ENCODE peak calls at places on chromosomes 6 and 20, in six cellular contexts. One of them, this sample, is unnamed.

GRCh38 chr6:39755231-39755630 is 30.0 kb upstream of the KIF6 start:
- DNase-seq in IMR-90: peak
- DNase-seq in neuronal stem cell: no peak
- DNase-seq in H1: no peak
- DNase-seq in mesendoderm: no peak
- DNase-seq in trophoblast cell: no peak
- DNase-seq in this sample: no peak

GRCh38 chr6:156748504-156748903 is 28.7 kb upstream of the ARID1B start:
- DNase-seq in trophoblast cell: no peak
- DNase-seq in IMR-90: no peak
- DNase-seq in H1: no peak
- DNase-seq in mesendoderm: no peak
- DNase-seq in neuronal stem cell: no peak
- DNase-seq in this sample: no peak

GRCh38 chr6:20737912-20738311 is 203.7 kb downstream of the CDKAL1 start:
- DNase-seq in mesendoderm: no peak
- DNase-seq in H1: no peak
- DNase-seq in trophoblast cell: no peak
- DNase-seq in IMR-90: no peak
- DNase-seq in neuronal stem cell: no peak
- DNase-seq in this sample: no peak

GRCh38 chr6:137258170-137258569 is 39.0 kb upstream of the IFNGR1 start:
- DNase-seq in H1: no peak
- DNase-seq in trophoblast cell: no peak
- DNase-seq in neuronal stem cell: no peak
- DNase-seq in IMR-90: no peak
- DNase-seq in mesendoderm: no peak
- DNase-seq in this sample: no peak

GRCh38 chr6:44254957-44255808 is 2.1 kb downstream of the SLC35B2 start:
- DNase-seq in mesendoderm: peak
- DNase-seq in trophoblast cell: peak
- DNase-seq in IMR-90: no peak
- DNase-seq in neuronal stem cell: no peak
- DNase-seq in H1: peak
- DNase-seq in this sample: peak

GRCh38 chr6:70108230-70108629 is 194.7 kb downstream of the COL9A1 start:
- DNase-seq in trophoblast cell: peak
- DNase-seq in IMR-90: peak
- DNase-seq in neuronal stem cell: peak
- DNase-seq in H1: no peak
- DNase-seq in mesendoderm: peak
- DNase-seq in this sample: no peak

GRCh38 chr6:158353851-158354508 is 41.7 kb downstream of the TULP4 start:
- DNase-seq in neuronal stem cell: no peak
- DNase-seq in IMR-90: peak
- DNase-seq in mesendoderm: no peak
- DNase-seq in trophoblast cell: no peak
- DNase-seq in H1: no peak
- DNase-seq in this sample: no peak

GRCh38 chr20:4962257-4962855 is 39.0 kb downstream of the SLC23A2 start:
- DNase-seq in neuronal stem cell: no peak
- DNase-seq in mesendoderm: peak
- DNase-seq in H1: no peak
- DNase-seq in trophoblast cell: peak
- DNase-seq in IMR-90: no peak
- DNase-seq in this sample: no peak

GRCh38 chr20:830011-830521 is 3.4 kb upstream of the FAM110A start:
- DNase-seq in IMR-90: peak
- DNase-seq in neuronal stem cell: no peak
- DNase-seq in H1: no peak
- DNase-seq in mesendoderm: no peak
- DNase-seq in trophoblast cell: peak
- DNase-seq in this sample: no peak

GRCh38 chr6:112027942-112028674 is 25.8 kb upstream of the CCN6 start:
- DNase-seq in trophoblast cell: no peak
- DNase-seq in IMR-90: no peak
- DNase-seq in mesendoderm: peak
- DNase-seq in H1: no peak
- DNase-seq in neuronal stem cell: no peak
- DNase-seq in this sample: no peak

GRCh38 chr20:16279320-16279719 is 293.9 kb downstream of the KIF16B start:
- DNase-seq in trophoblast cell: no peak
- DNase-seq in mesendoderm: peak
- DNase-seq in IMR-90: no peak
- DNase-seq in neuronal stem cell: no peak
- DNase-seq in H1: no peak
- DNase-seq in this sample: no peak

GRCh38 chr6:71250050-71250689 is 38.4 kb upstream of the OGFRL1 start:
- DNase-seq in IMR-90: peak
- DNase-seq in mesendoderm: peak
- DNase-seq in trophoblast cell: peak
- DNase-seq in neuronal stem cell: no peak
- DNase-seq in H1: no peak
- DNase-seq in this sample: no peak

GRCh38 chr6:39753745-39754084 is 28.5 kb upstream of the KIF6 start:
- DNase-seq in trophoblast cell: no peak
- DNase-seq in mesendoderm: no peak
- DNase-seq in IMR-90: no peak
- DNase-seq in neuronal stem cell: no peak
- DNase-seq in H1: no peak
- DNase-seq in this sample: no peak

GRCh38 chr6:113137411-113137810 is 719.7 kb upstream of the MARCKS start:
- DNase-seq in H1: no peak
- DNase-seq in trophoblast cell: no peak
- DNase-seq in mesendoderm: no peak
- DNase-seq in neuronal stem cell: no peak
- DNase-seq in IMR-90: no peak
- DNase-seq in this sample: no peak

GRCh38 chr20:39248851-39249485 is 286.8 kb downstream of the DHX35 start:
- DNase-seq in trophoblast cell: no peak
- DNase-seq in IMR-90: no peak
- DNase-seq in neuronal stem cell: no peak
- DNase-seq in mesendoderm: no peak
- DNase-seq in H1: no peak
- DNase-seq in this sample: no peak

GRCh38 chr20:17556842-17557674 is 12.8 kb upstream of the DSTN start:
- DNase-seq in neuronal stem cell: no peak
- DNase-seq in trophoblast cell: peak
- DNase-seq in IMR-90: peak
- DNase-seq in H1: peak
- DNase-seq in mesendoderm: no peak
- DNase-seq in this sample: peak
- H2BK120ac ChIP-seq in neuronal stem cell: no peak
- H2BK120ac ChIP-seq in trophoblast cell: peak
- H2BK120ac ChIP-seq in IMR-90: peak
- H2BK120ac ChIP-seq in H1: no peak
- H2BK120ac ChIP-seq in mesendoderm: no peak
- H2BK120ac ChIP-seq in this sample: no peak

DNA sequence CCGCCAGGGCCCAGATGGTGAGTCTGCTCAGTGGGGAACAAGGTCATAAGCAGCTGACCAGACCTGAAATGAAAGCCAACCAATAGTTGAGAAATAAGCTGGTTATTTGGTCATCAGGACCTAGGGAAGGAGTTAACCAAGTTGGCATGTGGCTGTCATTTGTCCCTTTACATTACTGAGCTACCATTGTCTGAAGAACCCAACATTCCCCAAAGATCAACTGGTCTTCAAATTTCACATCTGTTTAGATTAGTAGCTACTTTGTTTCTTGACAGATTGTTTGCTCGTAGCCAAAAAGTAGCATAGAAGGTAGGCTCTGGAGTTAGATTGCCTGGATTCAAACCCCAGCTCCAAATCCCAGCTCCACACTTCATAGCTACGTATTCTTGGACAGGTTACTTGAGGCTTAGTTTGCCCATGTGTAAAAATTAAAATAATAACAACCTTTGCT is 1.0 kb downstream of the NFKBIL1 start:
- DNase-seq in mesendoderm: no peak
- DNase-seq in trophoblast cell: no peak
- DNase-seq in IMR-90: no peak
- DNase-seq in neuronal stem cell: no peak
- DNase-seq in H1: no peak
- DNase-seq in this sample: no peak
- H2BK120ac ChIP-seq in mesendoderm: no peak
- H2BK120ac ChIP-seq in trophoblast cell: no peak
- H2BK120ac ChIP-seq in IMR-90: no peak
- H2BK120ac ChIP-seq in neuronal stem cell: peak
- H2BK120ac ChIP-seq in H1: no peak
- H2BK120ac ChIP-seq in this sample: no peak

GRCh38 chr6:106886922-106887797 is 87.4 kb downstream of the CD24 start:
- DNase-seq in trophoblast cell: no peak
- DNase-seq in H1: no peak
- DNase-seq in IMR-90: no peak
- DNase-seq in mesendoderm: peak
- DNase-seq in neuronal stem cell: peak
- DNase-seq in this sample: no peak
- H2BK120ac ChIP-seq in trophoblast cell: no peak
- H2BK120ac ChIP-seq in H1: no peak
- H2BK120ac ChIP-seq in IMR-90: no peak
- H2BK120ac ChIP-seq in mesendoderm: no peak
- H2BK120ac ChIP-seq in neuronal stem cell: no peak
- H2BK120ac ChIP-seq in this sample: no peak

DNA sequence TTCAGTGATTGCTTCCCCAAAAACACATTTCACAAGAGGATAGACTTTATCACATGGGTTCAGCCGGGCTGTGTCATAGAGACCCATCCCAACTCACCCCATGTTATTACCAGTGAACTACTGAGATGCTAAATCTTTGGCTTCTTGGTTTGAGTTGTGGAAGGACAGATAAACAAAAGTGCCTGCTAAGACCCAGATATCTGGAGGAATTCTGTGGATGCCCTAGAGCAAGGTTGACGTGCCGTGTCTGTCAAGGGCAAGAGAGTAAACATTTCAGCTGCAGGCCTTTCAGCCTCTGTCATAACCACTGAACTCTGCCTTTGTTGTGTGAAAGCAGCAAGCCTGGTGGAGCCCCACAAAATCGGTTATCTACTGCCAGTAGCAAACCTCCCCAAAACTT is 11.2 kb upstream of the THBD start:
- DNase-seq in IMR-90: no peak
- DNase-seq in trophoblast cell: peak
- DNase-seq in mesendoderm: no peak
- DNase-seq in neuronal stem cell: no peak
- DNase-seq in H1: no peak
- DNase-seq in this sample: no peak
- H2BK120ac ChIP-seq in IMR-90: no peak
- H2BK120ac ChIP-seq in trophoblast cell: no peak
- H2BK120ac ChIP-seq in mesendoderm: no peak
- H2BK120ac ChIP-seq in neuronal stem cell: no peak
- H2BK120ac ChIP-seq in H1: no peak
- H2BK120ac ChIP-seq in this sample: no peak

GRCh38 chr20:31701591-31701990 is 21.1 kb downstream of the BCL2L1 start:
- DNase-seq in trophoblast cell: no peak
- DNase-seq in H1: no peak
- DNase-seq in neuronal stem cell: no peak
- DNase-seq in mesendoderm: no peak
- DNase-seq in IMR-90: no peak
- DNase-seq in this sample: no peak

GRCh38 chr20:31698243-31698802 is 24.3 kb downstream of the BCL2L1 start:
- DNase-seq in IMR-90: no peak
- DNase-seq in neuronal stem cell: no peak
- DNase-seq in mesendoderm: no peak
- DNase-seq in H1: no peak
- DNase-seq in trophoblast cell: no peak
- DNase-seq in this sample: no peak

GRCh38 chr20:31699801-31700728 is 22.6 kb downstream of the BCL2L1 start:
- DNase-seq in neuronal stem cell: no peak
- DNase-seq in trophoblast cell: no peak
- DNase-seq in H1: no peak
- DNase-seq in mesendoderm: no peak
- DNase-seq in IMR-90: no peak
- DNase-seq in this sample: no peak

GRCh38 chr20:31698803-31699718 is 23.6 kb downstream of the BCL2L1 start:
- DNase-seq in mesendoderm: peak
- DNase-seq in trophoblast cell: peak
- DNase-seq in H1: no peak
- DNase-seq in neuronal stem cell: no peak
- DNase-seq in IMR-90: peak
- DNase-seq in this sample: no peak

DNA sequence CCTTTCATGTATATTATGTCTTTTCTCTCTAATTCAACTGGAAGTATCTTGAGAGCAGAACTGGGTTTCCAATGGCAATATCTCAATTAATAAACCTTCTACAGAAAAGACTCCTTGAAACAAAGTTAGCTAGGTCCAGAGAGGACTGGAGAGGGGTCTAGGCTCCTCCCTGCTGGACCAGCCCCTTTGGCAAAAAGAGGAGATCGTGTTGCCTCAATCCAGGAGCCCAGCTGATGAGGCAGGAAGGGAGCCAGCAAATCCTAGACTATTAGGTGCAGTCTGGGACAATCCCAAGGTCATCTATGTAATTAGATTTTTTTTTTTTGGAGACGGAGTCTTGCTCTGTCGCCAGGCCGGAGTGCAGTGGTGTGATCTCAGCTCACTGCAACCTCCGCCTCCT is 21.9 kb downstream of the BCL2L1 start:
- DNase-seq in mesendoderm: no peak
- DNase-seq in trophoblast cell: no peak
- DNase-seq in IMR-90: no peak
- DNase-seq in H1: no peak
- DNase-seq in neuronal stem cell: no peak
- DNase-seq in this sample: no peak
- H2BK120ac ChIP-seq in mesendoderm: no peak
- H2BK120ac ChIP-seq in trophoblast cell: peak
- H2BK120ac ChIP-seq in IMR-90: peak
- H2BK120ac ChIP-seq in H1: no peak
- H2BK120ac ChIP-seq in neuronal stem cell: no peak
- H2BK120ac ChIP-seq in this sample: no peak